ENCODE peak calls at places on chromosomes 11 and 22, in six cellular contexts. A is K562, Q is GM12878, H is A549, S is SK-N-SH, P is H1. V is an unnamed sample. For H3K4me1, the result is how much of the 10 kb centered on the place peaks cover.

GRCh38 chr22:32348031-32348611 is 9.5 kb upstream of the RFPL3 start:
- DNase-seq in A (no peak), Q (no peak), H (no peak), S (no peak), P (no peak), V (no peak)

GRCh38 chr11:990101-990500 is 46.4 kb downstream of the MUC6 start:
- DNase-seq in A (no peak), Q (no peak), H (no peak), S (no peak), P (no peak), V (no peak)

GRCh38 chr11:3939211-3939610 is 83.7 kb downstream of the STIM1 start:
- DNase-seq in A (no peak), Q (no peak), H (no peak), S (no peak), P (no peak), V (no peak)

GRCh38 chr22:42292726-42293520 is 22.5 kb upstream of the TCF20 start:
- DNase-seq in A (no peak), Q (no peak), H (no peak), S (no peak), P (no peak), V (no peak)

GRCh38 chr11:114762437-114762836 is 84.1 kb downstream of the NXPE2 start:
- DNase-seq in A (peak), Q (no peak), H (peak), S (peak), P (peak), V (peak)

GRCh38 chr22:21591695-21592094 is 24.2 kb downstream of the UBE2L3 start:
- DNase-seq in A (no peak), Q (no peak), H (no peak), S (no peak), P (no peak), V (no peak)

GRCh38 chr22:26887456-26887855 is 230.1 kb downstream of the MIAT start:
- DNase-seq in A (no peak), Q (no peak), H (no peak), S (no peak), P (no peak), V (no peak)

GRCh38 chr11:17554487-17554886 is 7.4 kb downstream of the OTOG start:
- DNase-seq in A (peak), Q (no peak), H (no peak), S (peak), P (no peak), V (no peak)

GRCh38 chr11:88414385-88414861 is 76.9 kb upstream of the CTSC start:
- DNase-seq in A (no peak), Q (no peak), H (no peak), S (peak), P (no peak), V (no peak)

DNA sequence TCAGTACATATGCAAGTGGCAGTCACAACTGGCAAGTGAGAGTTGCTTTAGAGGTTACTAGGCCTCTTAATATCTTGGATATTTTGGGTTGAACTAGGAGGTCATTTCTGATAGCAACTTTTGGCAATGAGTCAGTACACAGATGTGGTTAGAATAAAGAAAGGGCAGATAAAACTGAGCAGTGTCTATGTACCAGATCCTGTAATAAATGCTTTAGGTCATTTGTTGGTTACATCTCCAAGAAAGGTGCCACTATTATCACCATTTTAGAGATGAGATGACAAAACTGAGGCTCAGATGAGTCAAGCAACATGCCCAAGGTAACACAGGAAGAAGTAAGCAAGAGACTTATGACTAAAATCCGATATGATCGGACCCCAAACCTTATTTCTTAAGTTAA is 25.0 kb downstream of the MAML2 start:
- DNase-seq in A (peak), Q (no peak), H (no peak), S (no peak), P (no peak), V (no peak)
- H3K4me1 ChIP-seq in A (half or more), Q (under half), H (under half), S (under half), P (under half), V (under half)

DNA sequence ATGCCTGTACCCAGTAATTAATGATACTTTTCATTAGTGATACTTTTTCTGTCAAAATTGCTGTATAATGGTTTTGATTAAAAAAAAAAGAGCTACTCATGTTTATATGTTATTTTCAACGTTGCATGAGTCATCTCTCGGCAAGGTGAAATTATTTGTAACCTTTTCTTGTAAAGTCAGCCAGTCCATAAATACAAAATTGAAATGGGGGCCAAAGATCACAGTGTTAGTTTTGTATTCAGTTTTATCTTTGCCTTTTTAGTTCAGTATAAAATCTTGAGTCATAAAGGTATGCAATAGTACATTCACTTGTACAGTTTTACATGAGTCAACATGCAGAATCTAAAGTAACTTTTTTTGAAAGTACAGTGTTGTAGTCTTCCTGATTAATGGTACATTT is 4.3 kb downstream of the ARHGEF12 start:
- DNase-seq in A (no peak), Q (no peak), H (no peak), S (no peak), P (no peak), V (no peak)
- TF ChIP-seq CHD2 in A (no peak), Q (no peak), H (no peak), S (no peak), P (no peak), V (no peak)

GRCh38 chr11:16494918-16495691 is 138.8 kb upstream of the SOX6 start:
- DNase-seq in A (no peak), Q (no peak), H (no peak), S (no peak), P (no peak), V (no peak)
- H3K4me1 ChIP-seq in A (under half), Q (under half), H (under half), S (under half), P (under half), V (under half)

GRCh38 chr11:76644591-76644990 is 26.0 kb downstream of the LRRC32 start:
- DNase-seq in A (no peak), Q (no peak), H (no peak), S (no peak), P (no peak), V (no peak)
- TF ChIP-seq CHD2 in A (no peak), Q (no peak), H (no peak), S (no peak), P (no peak), V (no peak)

DNA sequence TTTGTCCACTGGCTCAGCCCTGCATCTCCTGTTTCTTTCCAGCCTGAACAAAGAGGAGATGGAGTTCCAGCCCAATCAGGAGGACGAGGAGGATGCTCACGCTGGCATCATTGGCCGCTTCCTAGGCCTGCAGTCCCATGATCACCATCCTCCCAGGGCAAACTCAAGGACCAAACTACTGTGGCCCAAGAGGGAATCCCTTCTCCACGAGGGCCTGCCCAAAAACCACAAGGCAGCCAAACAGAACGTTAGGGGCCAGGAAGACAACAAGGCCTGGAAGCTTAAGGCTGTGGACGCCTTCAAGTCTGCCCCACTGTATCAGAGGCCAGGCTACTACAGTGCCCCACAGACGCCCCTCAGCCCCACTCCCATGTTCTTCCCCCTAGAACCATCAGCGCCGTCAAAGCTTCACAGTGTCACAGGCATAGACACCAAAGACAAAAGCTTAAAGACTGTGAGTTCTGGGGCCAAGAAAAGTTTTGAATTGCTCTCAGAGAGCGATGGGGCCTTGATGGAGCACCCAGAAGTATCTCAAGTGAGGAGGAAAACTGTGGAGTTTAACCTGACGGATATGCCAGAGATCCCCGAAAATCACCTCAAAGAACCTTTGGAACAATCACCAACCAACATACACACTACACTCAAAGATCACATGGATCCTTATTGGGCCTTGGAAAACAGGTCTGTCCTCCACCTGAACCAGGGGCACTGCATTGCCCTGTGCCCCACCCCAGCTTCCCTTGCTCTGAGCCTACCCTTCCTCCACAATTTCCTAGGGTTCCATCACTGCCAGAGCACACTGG is 5.0 kb downstream of the FTH1 start:
- DNase-seq in A (no peak), Q (no peak), H (peak), S (no peak), P (no peak), V (no peak)
- H3K4me1 ChIP-seq in A (under half), Q (under half), H (under half), S (under half), P (under half), V (half or more)

GRCh38 chr11:47502767-47503166 is 50.2 kb downstream of the CELF1 start:
- DNase-seq in A (no peak), Q (no peak), H (no peak), S (no peak), P (no peak), V (no peak)

GRCh38 chr11:47504910-47505309 is 48.0 kb downstream of the CELF1 start:
- DNase-seq in A (no peak), Q (no peak), H (no peak), S (no peak), P (no peak), V (no peak)

GRCh38 chr11:47500121-47500520 is 51.2 kb upstream of the RAPSN start:
- DNase-seq in A (no peak), Q (no peak), H (no peak), S (no peak), P (no peak), V (no peak)

GRCh38 chr11:47501095-47501494 is 51.8 kb downstream of the CELF1 start:
- DNase-seq in A (no peak), Q (no peak), H (no peak), S (no peak), P (no peak), V (no peak)

GRCh38 chr11:47503227-47503626 is 49.7 kb downstream of the CELF1 start:
- DNase-seq in A (no peak), Q (no peak), H (no peak), S (no peak), P (no peak), V (no peak)
- TF ChIP-seq CHD2 in A (no peak), Q (no peak), H (no peak), S (no peak), P (no peak), V (no peak)

DNA sequence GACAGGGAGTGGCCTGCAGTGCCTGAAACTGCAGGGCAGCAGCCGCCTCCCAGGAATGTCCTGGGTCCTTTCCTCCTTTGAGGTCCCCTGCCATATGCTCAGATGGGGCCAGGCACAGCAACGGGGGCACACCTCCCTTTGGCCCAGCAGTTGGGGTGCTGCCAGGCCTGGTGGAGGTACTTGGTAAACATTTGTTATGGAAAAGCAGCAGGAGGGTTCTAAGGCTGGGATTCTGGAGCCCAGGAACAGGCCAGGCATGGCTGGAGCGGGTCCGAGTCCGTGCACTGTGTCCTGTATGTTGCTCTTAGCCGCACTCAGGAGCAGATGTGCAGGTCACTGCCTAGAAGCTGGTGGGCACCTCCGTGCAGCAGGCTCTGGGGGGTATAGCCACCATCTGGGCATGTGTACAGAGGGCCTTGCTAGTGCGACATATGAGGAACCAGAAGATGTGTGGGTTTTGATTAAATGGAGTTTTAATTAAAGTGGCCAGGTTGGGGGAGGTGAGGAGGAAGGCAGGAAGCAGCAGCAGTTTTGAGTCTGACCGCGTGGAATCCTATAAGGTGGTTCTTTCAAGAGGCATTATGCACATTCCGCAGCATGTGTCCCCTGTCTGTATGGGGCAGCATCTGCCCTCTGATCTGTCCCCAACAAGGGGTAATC is 1.5 kb downstream of the ADORA2A start:
- DNase-seq in A (no peak), Q (no peak), H (no peak), S (peak), P (no peak), V (no peak)
- H3K4me1 ChIP-seq in A (under half), Q (half or more), H (under half), S (half or more), P (under half), V (under half)

DNA sequence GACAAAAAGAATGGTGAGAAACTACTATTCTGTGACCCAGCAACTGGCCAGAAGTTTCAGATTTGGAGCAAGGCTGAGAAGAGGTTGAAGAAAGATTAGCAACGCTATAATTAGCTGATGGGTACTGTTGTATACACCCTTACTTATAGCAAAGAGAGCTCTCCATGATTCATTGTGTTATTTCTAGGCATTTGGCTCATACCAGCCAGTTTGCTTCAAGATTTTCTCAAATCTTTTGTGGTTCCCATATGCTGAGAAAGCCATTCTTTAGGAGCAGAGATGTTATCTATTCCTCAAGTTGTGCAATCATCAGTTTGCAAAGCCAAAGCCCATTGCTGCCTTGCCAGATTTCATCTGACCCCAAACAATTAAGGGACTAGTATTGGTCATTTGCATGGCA is 179.4 kb downstream of the ETS1 start:
- DNase-seq in A (no peak), Q (no peak), H (no peak), S (no peak), P (no peak), V (no peak)
- TF ChIP-seq CHD2 in A (no peak), Q (no peak), H (no peak), S (no peak), P (no peak), V (no peak)

GRCh38 chr11:126394036-126394435 is 38.5 kb downstream of the ST3GAL4 start:
- DNase-seq in A (no peak), Q (no peak), H (no peak), S (no peak), P (no peak), V (no peak)
- H3K4me1 ChIP-seq in A (under half), Q (under half), H (under half), S (under half), P (under half), V (under half)